ENCODE peak calls at places on chromosomes 4 and X, in seven cellular contexts. V is activated CD8-positive, alpha-beta memory T cell treated with anti-CD3 and anti-CD28 coated beads for 48 hours; P is brain pericyte; G is left kidney; Z is stimulated activated CD8-positive, alpha-beta memory T cell treated with anti-CD3 and anti-CD28 coated beads, Interleukin-15, amount 100 ng/mL, for 4 hours; T is hepatic stellate cell; F is SW480. S is an unnamed sample.

GRCh38 chr4:48968814-48969213 is 17.3 kb upstream of the CWH43 start:
- DNase-seq in T (no peak), P (no peak), Z (no peak), F (peak), G (no peak), V (no peak), S (no peak)

GRCh38 chr4:139900964-139901376 is 235.4 kb downstream of the MGST2 start:
- DNase-seq in T (no peak), V (no peak), Z (no peak), P (no peak), G (no peak), F (no peak), S (no peak)

GRCh38 chrX:48467331-48467761 is 2.7 kb downstream of the SLC38A5 start:
- DNase-seq in V (no peak), P (no peak), Z (no peak), F (no peak), T (no peak), G (peak), S (no peak)

GRCh38 chr4:100509386-100509785 is 8.4 kb downstream of the EMCN start:
- DNase-seq in P (no peak), G (no peak), V (no peak), T (no peak), F (no peak), Z (no peak), S (no peak)

GRCh38 chr4:105196523-105197145 is 50.0 kb downstream of the TET2 start:
- DNase-seq in F (no peak), T (no peak), P (no peak), V (no peak), Z (no peak), G (peak), S (no peak)

GRCh38 chrX:119145241-119145653 is 17.6 kb upstream of the KIAA1210 start:
- DNase-seq in P (no peak), Z (no peak), F (no peak), G (peak), T (no peak), V (no peak), S (no peak)

GRCh38 chr4:129546531-129546930 is 450.6 kb downstream of the C4orf33 start:
- DNase-seq in F (no peak), G (no peak), V (no peak), P (no peak), Z (no peak), T (no peak), S (no peak)

GRCh38 chr4:186149872-186150271 is 41.5 kb upstream of the CYP4V2 start:
- DNase-seq in P (no peak), G (peak), T (peak), V (no peak), F (peak), Z (no peak), S (peak)

GRCh38 chr4:96293806-96294205 is 453.9 kb downstream of the PDHA2 start:
- DNase-seq in P (no peak), T (no peak), F (no peak), V (no peak), G (no peak), Z (no peak), S (no peak)

GRCh38 chr4:87068591-87069021 is 133.8 kb downstream of the AFF1 start:
- DNase-seq in P (no peak), Z (no peak), V (no peak), F (no peak), T (no peak), G (no peak), S (no peak)

GRCh38 chrX:119728487-119728886 is 29.9 kb upstream of the SOWAHD start:
- DNase-seq in T (no peak), V (no peak), F (no peak), G (peak), Z (no peak), P (no peak), S (no peak)

GRCh38 chr4:133618963-133619362 is 469.9 kb downstream of the PCDH10 start:
- DNase-seq in P (no peak), F (no peak), V (no peak), T (no peak), G (no peak), Z (no peak), S (no peak)